ENCODE peak calls at places on chromosomes 6 and 20, in eight cellular contexts. P is M059J; G is pons; V is NCI-H446; N is PC-3; J is adrenal gland; E is stimulated activated naive CD8-positive, alpha-beta T cell treated with anti-CD3 and anti-CD28 coated beads, Interleukin-15, Interleukin-2, amounts not matched to agents 100 U/mL and 50 U/mL, for 24 hours; H is activated naive CD4-positive, alpha-beta T cell treated with anti-CD3 and anti-CD28 coated beads, Interleukin-2, amount 10 ng/mL, durations not matched to agents 7 days and 5 days. X is an unnamed sample.

GRCh38 chr6:36574679-36575078 is 19.5 kb upstream of the SRSF3 start:
- DNase-seq in P (no peak), G (no peak), V (no peak), N (no peak), J (no peak), E (no peak), H (no peak), X (no peak)

GRCh38 chr6:160462551-160463109 is 114.5 kb downstream of the SLC22A3 start:
- DNase-seq in P (peak; percentile 94), G (no peak), V (no peak), N (peak; percentile 85), J (no peak), E (peak; percentile 39), H (peak; percentile 77), X (peak; percentile 19)

GRCh38 chr6:93474733-93475179 is 55.4 kb upstream of the EPHA7 start:
- DNase-seq in P (no peak), G (peak; percentile 32), V (no peak), N (no peak), J (no peak), E (no peak), H (no peak), X (no peak)

GRCh38 chr6:88730602-88731001 is 232.8 kb downstream of the RNGTT start:
- DNase-seq in P (peak; percentile 71), G (no peak), V (no peak), N (peak; percentile 71), J (no peak), E (no peak), H (no peak), X (no peak)

GRCh38 chr6:127212376-127212775 is 54.3 kb upstream of the RNF146 start:
- DNase-seq in P (no peak), G (no peak), V (no peak), N (no peak), J (no peak), E (no peak), H (no peak), X (no peak)

GRCh38 chr6:3751730-3752537 is 421 bp upstream of the PXDC1 start:
- DNase-seq in P (peak; percentile 92), G (peak; percentile 59), V (peak; percentile 75), N (peak; percentile 88), J (peak; percentile 89), E (peak; percentile 75), H (peak; percentile 75), X (peak; percentile 87)

GRCh38 chr6:155791186-155791585 is 335.5 kb upstream of the NOX3 start:
- DNase-seq in P (no peak), G (no peak), V (no peak), N (peak; percentile 20), J (no peak), E (no peak), H (no peak), X (no peak)

GRCh38 chr6:19736066-19736465 is 101.1 kb upstream of the ID4 start:
- DNase-seq in P (no peak), G (no peak), V (no peak), N (no peak), J (no peak), E (no peak), H (no peak), X (no peak)

GRCh38 chr6:147381734-147382133 is 126.8 kb upstream of the SAMD5 start:
- DNase-seq in P (no peak), G (no peak), V (no peak), N (no peak), J (no peak), E (no peak), H (no peak), X (no peak)

GRCh38 chr20:6583134-6583738 is 184.2 kb upstream of the BMP2 start:
- DNase-seq in P (peak; percentile 62), G (peak; percentile 80), V (peak; percentile 49), N (peak; percentile 79), J (peak; percentile 37), E (no peak), H (no peak), X (peak; percentile 72)

GRCh38 chr6:79605061-79605460 is 26.1 kb upstream of the SH3BGRL2 start:
- DNase-seq in P (no peak), G (no peak), V (peak; percentile 2), N (no peak), J (no peak), E (no peak), H (no peak), X (no peak)

GRCh38 chr6:129280719-129281118 is 397.8 kb downstream of the LAMA2 start:
- DNase-seq in P (no peak), G (no peak), V (no peak), N (no peak), J (no peak), E (peak; percentile 16), H (peak; percentile 56), X (no peak)

GRCh38 chr20:40192083-40192482 is 497.0 kb downstream of the MAFB start:
- DNase-seq in P (peak; percentile 72), G (no peak), V (no peak), N (no peak), J (no peak), E (no peak), H (no peak), X (no peak)

GRCh38 chr6:10412948-10413849 is 1.7 kb downstream of the TFAP2A start:
- DNase-seq in P (peak; percentile 58), G (no peak), V (no peak), N (peak; percentile 88), J (no peak), E (no peak), H (no peak), X (peak; percentile 61)

GRCh38 chr20:44601801-44602204 is 19.4 kb downstream of the PKIG start:
- DNase-seq in P (peak; percentile 61), G (peak; percentile 80), V (peak; percentile 57), N (no peak), J (peak; percentile 82), E (no peak), H (no peak), X (peak; percentile 35)

GRCh38 chr6:3296537-3297453 is 38.0 kb downstream of the PSMG4 start:
- DNase-seq in P (peak; percentile 59), G (no peak), V (no peak), N (peak; percentile 72), J (peak; percentile 5), E (no peak), H (no peak), X (peak; percentile 14)

GRCh38 chr6:145276746-145277145 is 458.6 kb downstream of the EPM2A start:
- DNase-seq in P (peak; percentile 45), G (no peak), V (no peak), N (no peak), J (no peak), E (no peak), H (no peak), X (no peak)

GRCh38 chr6:127951172-127951995 is 50.5 kb upstream of the THEMIS start:
- DNase-seq in P (no peak), G (no peak), V (no peak), N (no peak), J (no peak), E (no peak), H (no peak), X (no peak)

GRCh38 chr6:44653761-44654218 is 266.3 kb downstream of the CDC5L start:
- DNase-seq in P (peak; percentile 88), G (no peak), V (no peak), N (no peak), J (no peak), E (no peak), H (no peak), X (no peak)

X was measured in body of pancreas.